ENCODE peak calls at places on chromosomes 5 and 9, in four cellular contexts. N is MCF 10A; Y is astrocyte of the cerebellum; E is stimulated activated naive CD8-positive, alpha-beta T cell treated with anti-CD3 and anti-CD28 coated beads, Interleukin-15, amount 100 ng/mL, for 72 hours. Q is an unnamed sample.

GRCh38 chr9:37999501-38000189 is 69.4 kb downstream of the SHB start:
- DNase-seq in N (peak), Y (no peak), E (no peak), Q (no peak)

GRCh38 chr5:13249854-13250253 is 694.6 kb downstream of the DNAH5 start:
- DNase-seq in E (no peak), Y (no peak), N (no peak), Q (no peak)

GRCh38 chr9:132094314-132094791 is 14.7 kb upstream of the MED27 start:
- DNase-seq in Y (peak), N (no peak), E (no peak), Q (no peak)

GRCh38 chr5:140189977-140190867 is 15.2 kb downstream of the CYSTM1 start:
- DNase-seq in E (no peak), N (no peak), Y (no peak), Q (no peak)

GRCh38 chr9:133050781-133051180 is 11.0 kb upstream of the CEL start:
- DNase-seq in E (no peak), Y (no peak), N (no peak), Q (no peak)

GRCh38 chr5:140182803-140183367 is 7.9 kb downstream of the CYSTM1 start:
- DNase-seq in Y (peak), E (no peak), N (no peak), Q (peak)

GRCh38 chr5:103458497-103459040 is 104.0 kb downstream of the NUDT12 start:
- DNase-seq in Y (no peak), N (no peak), E (no peak), Q (no peak)

GRCh38 chr9:113299800-113300292 is 3.3 kb downstream of the RNF183 start:
- DNase-seq in E (no peak), Y (no peak), N (peak), Q (no peak)

GRCh38 chr5:123752576-123752975 is 240.6 kb downstream of the CSNK1G3 start:
- DNase-seq in E (no peak), Y (peak), N (peak), Q (peak)

GRCh38 chr9:22433691-22434090 is 12.9 kb upstream of the DMRTA1 start:
- DNase-seq in E (no peak), N (no peak), Y (no peak), Q (no peak)

GRCh38 chr5:179165421-179166170 is 105.4 kb downstream of the ZNF354C start:
- DNase-seq in N (no peak), Y (no peak), E (no peak), Q (no peak)

GRCh38 chr5:36790847-36791246 is 85.7 kb upstream of the NIPBL start:
- DNase-seq in E (no peak), Y (no peak), N (no peak), Q (no peak)

GRCh38 chr5:96885518-96886338 is 9.4 kb downstream of the ERAP2 start:
- DNase-seq in E (no peak), N (no peak), Y (no peak), Q (no peak)

GRCh38 chr5:180908400-180908799 is 9.4 kb downstream of the BTNL8 start:
- DNase-seq in E (no peak), N (no peak), Y (no peak), Q (no peak)

GRCh38 chr5:136655429-136655828 is 290.1 kb upstream of the TRPC7 start:
- DNase-seq in N (no peak), E (no peak), Y (no peak), Q (no peak)

GRCh38 chr5:60410427-60410826 is 289.5 kb downstream of the DEPDC1B start:
- DNase-seq in E (no peak), N (peak), Y (no peak), Q (no peak)

GRCh38 chr9:75046725-75047345 is 18.7 kb upstream of the CARNMT1 start:
- DNase-seq in N (no peak), Y (no peak), E (no peak), Q (no peak)

GRCh38 chr5:87027570-87027969 is 240.1 kb upstream of the RASA1 start:
- DNase-seq in N (no peak), Y (no peak), E (no peak), Q (no peak)

GRCh38 chr5:151896041-151896691 is 28.5 kb downstream of the GLRA1 start:
- DNase-seq in Y (peak), N (peak), E (no peak), Q (peak)

GRCh38 chr5:154857091-154857533 is 1.3 kb upstream of the CNOT8 start:
- DNase-seq in E (no peak), N (no peak), Y (no peak), Q (no peak)

GRCh38 chr5:36152324-36153298 is 700 bp downstream of the SKP2 start:
- DNase-seq in Y (no peak), N (peak), E (no peak), Q (peak)

GRCh38 chr5:83253731-83254130 is 176.4 kb downstream of the XRCC4 start:
- DNase-seq in Y (peak), E (no peak), N (peak), Q (no peak)

GRCh38 chr9:101235105-101235866 is 149.5 kb downstream of the BAAT start:
- DNase-seq in E (no peak), N (peak), Y (peak), Q (no peak)

GRCh38 chr9:70061776-70062175 is 18.1 kb downstream of the MAMDC2 start:
- DNase-seq in E (no peak), N (no peak), Y (no peak), Q (no peak)

GRCh38 chr5:37774912-37775483 is 64.8 kb downstream of the GDNF start:
- DNase-seq in Y (no peak), N (peak), E (peak), Q (no peak)

GRCh38 chr5:23157169-23157568 is 304.0 kb upstream of the CDH12 start:
- DNase-seq in Y (no peak), N (no peak), E (no peak), Q (no peak)

GRCh38 chr5:73022480-73023169 is 66.8 kb downstream of the FCHO2 start:
- DNase-seq in Y (no peak), E (no peak), N (no peak), Q (no peak)

GRCh38 chr5:34587355-34588241 is 68.5 kb upstream of the RAI14 start:
- DNase-seq in N (peak), E (no peak), Y (no peak), Q (no peak)

GRCh38 chr5:108266235-108266634 is 115.7 kb downstream of the FBXL17 start:
- DNase-seq in N (peak), E (no peak), Y (no peak), Q (no peak)

GRCh38 chr5:151092750-151093149 is 11.9 kb upstream of the TNIP1 start:
- DNase-seq in E (no peak), N (peak), Y (no peak), Q (no peak)

GRCh38 chr5:74312746-74313145 is 327.8 kb downstream of the ENC1 start:
- DNase-seq in E (no peak), N (no peak), Y (no peak), Q (no peak)

GRCh38 chr9:113809192-113809482 is 67.0 kb upstream of the ZNF618 start:
- DNase-seq in Y (no peak), E (no peak), N (no peak), Q (no peak)

GRCh38 chr5:168964182-168964581 is 336.8 kb downstream of the SLIT3 start:
- DNase-seq in E (no peak), N (no peak), Y (no peak), Q (no peak)

GRCh38 chr9:90847971-90848370 is 46.4 kb downstream of the SYK start:
- DNase-seq in Y (no peak), E (no peak), N (no peak), Q (no peak)

GRCh38 chr5:61638476-61638875 is 306.4 kb downstream of the ZSWIM6 start:
- DNase-seq in N (no peak), Y (no peak), E (no peak), Q (no peak)

GRCh38 chr5:139822553-139823425 is 27.2 kb downstream of the PSD2 start:
- DNase-seq in E (no peak), N (no peak), Y (no peak), Q (no peak)

GRCh38 chr5:172508471-172509404 is 54.4 kb upstream of the SH3PXD2B start:
- DNase-seq in Y (no peak), N (no peak), E (peak), Q (no peak)

GRCh38 chr5:18305288-18305899 is 671.1 kb downstream of the TAF11L14 start:
- DNase-seq in Y (no peak), N (peak), E (no peak), Q (peak)

GRCh38 chr5:172901788-172902496 is 57.3 kb upstream of the RPL26L1 start:
- DNase-seq in Y (peak), E (no peak), N (peak), Q (peak)